ENCODE peak calls at places on chromosomes 4 and X, in four cellular contexts. O is IMR-90, C is endothelial cell of umbilical vein, Q is GM12878. V is an unnamed sample.

GRCh38 chr4:176539785-176540175 is 220.0 kb downstream of the SPCS3 start:
- DNase-seq in O (peak), C (no peak), Q (no peak), V (no peak)

GRCh38 chrX:121160987-121161386 is 113.6 kb downstream of the GLUD2 start:
- DNase-seq in O (no peak), C (no peak), Q (peak), V (peak)

GRCh38 chrX:42398967-42399631 is 378.9 kb downstream of the PPP1R2C start:
- DNase-seq in O (no peak), C (peak), Q (no peak), V (no peak)

GRCh38 chrX:87900320-87900908 is 382.8 kb downstream of the KLHL4 start:
- DNase-seq in O (no peak), C (no peak), Q (peak), V (no peak)

GRCh38 chrX:5681159-5681558 is 547.5 kb downstream of the NLGN4X start:
- DNase-seq in O (no peak), C (no peak), Q (no peak), V (no peak)

GRCh38 chrX:119266364-119266995 is 30.4 kb downstream of the PGRMC1 start:
- DNase-seq in O (peak), C (peak), Q (no peak), V (peak)

GRCh38 chr4:39452153-39452859 is 6.4 kb downstream of the RPL9 start:
- DNase-seq in O (no peak), C (no peak), Q (no peak), V (no peak)

GRCh38 chr4:10032625-10033024 is 11.3 kb upstream of the SLC2A9 start:
- DNase-seq in O (peak), C (no peak), Q (no peak), V (no peak)

GRCh38 chr4:119932277-119932676 is 134.4 kb downstream of the MAD2L1 start:
- DNase-seq in O (no peak), C (no peak), Q (no peak), V (no peak)

GRCh38 chrX:56550667-56551066 is 12.8 kb upstream of the UBQLN2 start:
- DNase-seq in O (no peak), C (no peak), Q (no peak), V (no peak)

GRCh38 chr4:139275281-139275735 is 4.7 kb downstream of the MGARP start:
- DNase-seq in O (no peak), C (no peak), Q (no peak), V (no peak)

GRCh38 chrX:45771560-45772340 is 571.1 kb upstream of the DIPK2B start:
- DNase-seq in O (peak), C (peak), Q (no peak), V (no peak)

GRCh38 chr4:122652379-122652778 is 31.5 kb upstream of the IL21 start:
- DNase-seq in O (peak), C (peak), Q (no peak), V (peak)

GRCh38 chrX:53268173-53268572 is 13.2 kb downstream of the IQSEC2 start:
- DNase-seq in O (no peak), C (no peak), Q (no peak), V (no peak)

GRCh38 chrX:133645977-133646750 is 230.9 kb upstream of the GPC4 start:
- DNase-seq in O (peak), C (no peak), Q (no peak), V (no peak)

DNA sequence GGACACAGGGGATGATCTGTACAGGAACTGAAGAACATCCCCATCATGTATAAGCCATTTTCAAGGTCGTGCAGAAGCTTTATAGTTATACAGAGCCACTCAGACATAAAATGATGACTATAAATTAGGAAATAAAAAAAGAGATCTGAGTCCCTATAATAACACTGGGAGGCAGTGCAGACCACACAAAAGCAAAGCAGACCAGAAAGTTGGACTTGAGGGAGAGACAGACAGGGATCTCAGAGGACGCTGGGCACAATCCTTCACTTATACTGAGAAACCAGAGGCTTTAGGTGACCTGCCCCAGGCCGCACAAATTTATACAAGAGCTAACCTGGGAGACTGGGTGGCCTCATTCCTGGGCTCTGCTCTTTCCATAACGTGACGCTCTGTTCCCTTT is 70.5 kb downstream of the HADH start:
- DNase-seq in O (peak), C (no peak), Q (no peak), V (peak)
- TF ChIP-seq FOS in O (no peak), C (no peak), Q (no peak), V (no peak)

DNA sequence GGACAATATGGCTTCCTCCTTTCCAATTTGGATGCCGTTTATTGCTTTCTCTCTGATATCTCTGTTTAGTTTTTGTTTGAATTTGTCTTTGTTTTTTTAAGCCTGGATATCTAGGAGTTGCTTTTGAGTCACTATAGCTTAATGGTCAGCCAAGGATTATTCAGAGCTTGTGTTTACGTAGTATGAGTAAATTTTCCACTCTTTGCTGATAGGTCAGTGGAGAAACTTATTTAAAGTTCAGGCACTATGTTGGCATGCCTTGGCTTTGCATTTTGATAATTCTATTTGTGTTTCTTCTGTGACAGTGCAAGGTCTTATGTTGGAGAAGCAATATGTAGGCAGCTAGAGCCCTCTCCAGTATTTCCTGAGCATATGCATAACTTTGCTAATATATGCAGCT is 315.2 kb downstream of the GRID2 start:
- DNase-seq in O (peak), C (peak), Q (no peak), V (no peak)
- TF ChIP-seq CTCF in O (no peak), C (no peak), Q (no peak), V (no peak)

GRCh38 chr4:168636506-168637176 is 139.8 kb downstream of the PALLD start:
- DNase-seq in O (peak), C (peak), Q (no peak), V (no peak)
- TF ChIP-seq FOS in O (peak), C (peak), Q (no peak), V (no peak)

DNA sequence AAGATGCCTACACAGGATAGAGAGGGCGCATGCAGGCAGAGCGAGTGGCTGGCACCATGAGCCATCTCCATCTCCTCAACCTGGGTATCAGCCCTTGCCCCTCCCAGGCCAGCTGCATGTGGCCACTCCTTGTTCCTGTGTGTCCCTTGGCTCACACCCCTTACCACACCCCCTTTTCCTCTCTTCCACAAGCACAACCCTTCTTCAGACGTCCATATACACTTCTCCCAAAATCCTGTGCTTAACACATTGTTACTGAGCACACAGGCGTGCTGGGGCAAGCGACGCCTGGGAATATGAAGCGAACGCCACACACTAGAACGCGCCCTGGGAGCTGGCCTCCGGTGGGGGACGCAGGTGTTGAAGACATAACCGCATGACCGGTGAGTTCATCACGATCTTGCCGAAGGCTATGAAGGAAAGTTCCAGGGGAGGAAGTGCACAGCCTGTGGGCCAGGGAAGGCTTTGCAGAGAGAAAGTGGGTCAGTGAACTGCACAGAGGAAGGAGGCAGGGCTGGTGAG is 19.1 kb upstream of the KIAA0232 start:
- DNase-seq in O (no peak), C (no peak), Q (no peak), V (peak)
- TF ChIP-seq CTCF in O (peak), C (no peak), Q (no peak), V (peak)

GRCh38 chr4:3784469-3785291 is 18.5 kb downstream of the ADRA2C start:
- DNase-seq in O (no peak), C (no peak), Q (no peak), V (no peak)

GRCh38 chr4:3785292-3785565 is 19.0 kb downstream of the ADRA2C start:
- DNase-seq in O (no peak), C (no peak), Q (no peak), V (no peak)

GRCh38 chr4:3787489-3788365 is 21.5 kb downstream of the ADRA2C start:
- DNase-seq in O (no peak), C (no peak), Q (no peak), V (no peak)

GRCh38 chr4:3788366-3788660 is 22.1 kb downstream of the ADRA2C start:
- DNase-seq in O (no peak), C (no peak), Q (no peak), V (no peak)

DNA sequence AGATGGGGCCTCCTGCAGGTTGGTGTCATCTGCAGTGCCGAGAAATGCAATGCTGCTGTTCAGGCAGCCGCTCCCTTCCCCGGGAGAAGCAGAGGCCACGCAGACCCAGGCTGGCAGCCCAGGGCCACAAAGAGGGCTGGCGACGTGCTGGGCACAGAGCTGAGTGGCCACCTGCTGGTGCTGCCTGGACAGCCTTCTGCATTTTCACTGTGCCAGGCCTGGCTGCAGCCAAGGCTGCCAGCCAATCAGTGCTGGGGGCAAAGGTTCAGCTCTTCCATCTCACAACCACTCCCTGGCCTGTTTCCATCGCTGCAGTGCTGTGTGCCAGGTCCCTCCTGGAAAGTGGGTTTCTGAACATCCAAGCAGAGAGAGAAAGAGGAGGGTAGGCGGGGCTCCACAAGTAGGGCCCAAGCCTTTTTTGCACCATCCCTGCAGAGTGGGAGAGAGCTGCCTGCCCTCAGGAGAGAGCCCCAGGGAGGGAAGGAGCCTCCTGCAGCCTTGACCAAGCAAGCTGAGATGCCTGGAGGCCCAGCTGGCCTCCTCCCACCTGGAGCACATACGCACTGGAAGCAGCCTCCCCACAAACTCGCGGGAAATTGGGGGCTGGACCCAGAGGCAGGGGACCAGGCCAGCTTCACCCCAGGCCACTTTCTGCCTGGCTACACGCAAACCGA is 20.1 kb downstream of the ADRA2C start:
- DNase-seq in O (no peak), C (no peak), Q (no peak), V (no peak)
- TF ChIP-seq FOS in O (no peak), C (no peak), Q (no peak), V (no peak)

GRCh38 chrX:129823523-129823922 is 20.2 kb downstream of the ZDHHC9 start:
- DNase-seq in O (no peak), C (no peak), Q (no peak), V (no peak)
- TF ChIP-seq CTCF in O (no peak), C (no peak), Q (no peak), V (no peak)

GRCh38 chr4:127400736-127401346 is 231.9 kb upstream of the INTU start:
- DNase-seq in O (peak), C (peak), Q (peak), V (peak)
- TF ChIP-seq FOS in O (no peak), C (no peak), Q (no peak), V (no peak)

GRCh38 chrX:19904778-19905367 is 17.5 kb upstream of the SH3KBP1 start:
- DNase-seq in O (peak), C (peak), Q (no peak), V (peak)
- TF ChIP-seq CTCF in O (peak), C (peak), Q (peak), V (peak)

DNA sequence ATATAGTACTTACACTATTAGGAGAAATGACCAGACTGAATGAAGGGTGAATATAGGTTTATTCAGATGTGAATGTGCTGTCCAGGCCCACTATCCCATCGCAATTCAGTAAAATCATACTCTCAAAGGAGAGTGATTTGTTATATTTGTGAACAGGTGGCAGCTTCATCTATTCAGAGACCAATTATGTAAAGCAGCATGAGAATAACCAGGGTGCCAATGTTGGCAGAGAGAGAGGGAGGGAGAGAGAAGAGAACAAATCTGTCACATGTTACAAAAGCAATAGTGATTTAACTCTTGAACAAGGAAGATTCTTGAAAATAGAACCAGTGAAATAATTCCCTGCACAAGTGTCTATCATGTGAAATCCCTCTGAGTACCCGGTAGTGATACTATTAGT is 38.9 kb upstream of the TLL1 start:
- DNase-seq in O (no peak), C (no peak), Q (no peak), V (no peak)
- TF ChIP-seq FOS in O (no peak), C (no peak), Q (no peak), V (no peak)

GRCh38 chrX:13646154-13646549 is 6.8 kb upstream of the TCEANC start:
- DNase-seq in O (peak), C (peak), Q (no peak), V (peak)
- TF ChIP-seq CTCF in O (peak), C (peak), Q (peak), V (peak)

V was measured in K562.